ENCODE peak calls at places on chromosomes 1 and 21, in four cellular contexts. Z, A, E and I are unnamed samples.
A peak's percentile ranks its signal among the peaks of the same experiment; 100 is the strongest.

GRCh38 chr1:166925791-166926483 is 49.4 kb downstream of the ILDR2 start:
- DNase-seq in Z (no peak), A (no peak), E (no peak), I (peak; percentile 88)

GRCh38 chr1:161021168-161021958 is 411 bp upstream of the F11R start:
- DNase-seq in Z (peak; percentile 98), A (peak; percentile 93), E (peak; percentile 85), I (peak; percentile 79)

GRCh38 chr1:17405898-17406759 is 33.3 kb downstream of the RCC2 start:
- DNase-seq in Z (peak; percentile 65), A (no peak), E (peak; percentile 31), I (peak; percentile 71)

GRCh38 chr1:114235956-114236355 is 82.3 kb upstream of the SYT6 start:
- DNase-seq in Z (no peak), A (no peak), E (no peak), I (no peak)

GRCh38 chr1:26538480-26539412 is 9.2 kb downstream of the RPS6KA1 start:
- DNase-seq in Z (peak; percentile 50), A (no peak), E (peak; percentile 27), I (peak; percentile 57)

GRCh38 chr1:76826072-76826827 is 41.0 kb upstream of the ST6GALNAC5 start:
- DNase-seq in Z (no peak), A (no peak), E (no peak), I (peak; percentile 70)

GRCh38 chr1:20469406-20470076 is 16.5 kb downstream of the CAMK2N1 start:
- DNase-seq in Z (no peak), A (no peak), E (no peak), I (no peak)

GRCh38 chr1:118949317-118949716 is 38.8 kb downstream of the TBX15 start:
- DNase-seq in Z (no peak), A (no peak), E (no peak), I (peak; percentile 77)

GRCh38 chr1:83493633-83494032 is 505.3 kb downstream of the TTLL7 start:
- DNase-seq in Z (no peak), A (no peak), E (no peak), I (no peak)

GRCh38 chr1:67729872-67730271 is 44.9 kb downstream of the GADD45A start:
- DNase-seq in Z (no peak), A (no peak), E (no peak), I (no peak)

GRCh38 chr1:183498342-183498991 is 26.2 kb downstream of the SMG7 start:
- DNase-seq in Z (no peak), A (no peak), E (no peak), I (no peak)

GRCh38 chr1:4253918-4254317 is 353.8 kb upstream of the C1orf174 start:
- DNase-seq in Z (no peak), A (no peak), E (no peak), I (no peak)

GRCh38 chr1:174902531-174903099 is 97.1 kb upstream of the CACYBP start:
- DNase-seq in Z (peak; percentile 54), A (no peak), E (no peak), I (peak; percentile 35)

GRCh38 chr1:203465943-203466342 is 9.7 kb upstream of the PRELP start:
- DNase-seq in Z (no peak), A (no peak), E (no peak), I (no peak)

GRCh38 chr1:84600796-84601195 is 26.6 kb upstream of the CTBS start:
- DNase-seq in Z (no peak), A (no peak), E (no peak), I (no peak)

GRCh38 chr1:208047476-208047934 is 136.6 kb upstream of the CD34 start:
- DNase-seq in Z (peak; percentile 83), A (no peak), E (no peak), I (no peak)

GRCh38 chr1:61050541-61051454 is 31.6 kb upstream of the NFIA start:
- DNase-seq in Z (peak; percentile 69), A (no peak), E (no peak), I (peak; percentile 26)

GRCh38 chr1:7543718-7544090 is 227.4 kb upstream of the VAMP3 start:
- DNase-seq in Z (no peak), A (no peak), E (no peak), I (no peak)

GRCh38 chr1:194629011-194629410 is 1442.6 kb upstream of the B3GALT2 start:
- DNase-seq in Z (no peak), A (no peak), E (no peak), I (no peak)

GRCh38 chr1:157140068-157140588 is 1.9 kb upstream of the ETV3 start:
- DNase-seq in Z (no peak), A (no peak), E (no peak), I (no peak)

GRCh38 chr1:204650911-204651570 is 34.5 kb downstream of the LRRN2 start:
- DNase-seq in Z (no peak), A (no peak), E (no peak), I (no peak)

GRCh38 chr1:184499626-184500025 is 112.8 kb downstream of the C1orf21 start:
- DNase-seq in Z (no peak), A (no peak), E (no peak), I (no peak)

GRCh38 chr1:28064064-28064463 is 24.3 kb downstream of the EYA3 start:
- DNase-seq in Z (no peak), A (no peak), E (no peak), I (no peak)

GRCh38 chr1:34188985-34189384 is 12.3 kb downstream of the C1orf94 start:
- DNase-seq in Z (no peak), A (no peak), E (no peak), I (no peak)

GRCh38 chr1:183126528-183126927 is 59.5 kb upstream of the LAMC2 start:
- DNase-seq in Z (no peak), A (no peak), E (no peak), I (no peak)

GRCh38 chr1:65174585-65174984 is 26.6 kb downstream of the AK4 start:
- DNase-seq in Z (no peak), A (no peak), E (no peak), I (peak; percentile 96)

GRCh38 chr21:28828981-28829380 is 163.7 kb downstream of the LTN1 start:
- DNase-seq in Z (no peak), A (no peak), E (no peak), I (no peak)

GRCh38 chr1:41286486-41286885 is 44.4 kb upstream of the SCMH1 start:
- DNase-seq in Z (no peak), A (no peak), E (no peak), I (no peak)

GRCh38 chr1:109379907-109380306 is 17.8 kb downstream of the SORT1 start:
- DNase-seq in Z (no peak), A (no peak), E (no peak), I (no peak)

GRCh38 chr1:47334765-47335435 is 1.3 kb downstream of the CMPK1 start:
- DNase-seq in Z (no peak), A (no peak), E (no peak), I (no peak)